ENCODE peak calls at places on chromosomes 16 and 17, in five cellular contexts. N is RWPE1, S is tibial nerve, K is cardiac muscle cell, D is WERI-Rb-1. O is an unnamed sample.

GRCh38 chr17:80683625-80684100 is 139.0 kb downstream of the RPTOR start:
- DNase-seq in D (no peak), K (no peak), N (no peak), S (no peak), O (no peak)

GRCh38 chr17:27549251-27549919 is 81.6 kb upstream of the LGALS9 start:
- DNase-seq in S (peak; percentile 37), K (peak; percentile 45), N (no peak), D (no peak), O (no peak)

GRCh38 chr17:59406808-59407381 is 75.4 kb downstream of the YPEL2 start:
- DNase-seq in S (no peak), D (no peak), N (no peak), K (peak; percentile 60), O (peak; percentile 73)

GRCh38 chr17:48002208-48002919 is 31.5 kb downstream of the CDK5RAP3 start:
- DNase-seq in S (no peak), N (peak; percentile 40), D (no peak), K (peak; percentile 84), O (peak; percentile 64)

GRCh38 chr17:51456942-51457341 is 196.6 kb downstream of the UTP18 start:
- DNase-seq in D (no peak), N (no peak), K (no peak), S (no peak), O (no peak)

GRCh38 chr16:84654998-84655397 is 6.7 kb downstream of the KLHL36 start:
- DNase-seq in K (no peak), D (no peak), N (no peak), S (no peak), O (no peak)

GRCh38 chr17:75496005-75496404 is 19.3 kb downstream of the CASKIN2 start:
- DNase-seq in S (no peak), N (no peak), K (no peak), D (no peak), O (no peak)

GRCh38 chr17:15000661-15001060 is 264.5 kb downstream of the PMP22 start:
- DNase-seq in K (no peak), S (no peak), D (no peak), N (peak; percentile 15), O (no peak)

GRCh38 chr16:86668136-86668535 is 89.8 kb downstream of the FOXL1 start:
- DNase-seq in D (no peak), K (peak; percentile 66), S (no peak), N (no peak), O (peak; percentile 91)

GRCh38 chr16:85393674-85394510 is 219.2 kb upstream of the GSE1 start:
- DNase-seq in D (peak; percentile 63), K (peak; percentile 63), S (no peak), N (no peak), O (peak; percentile 47)

GRCh38 chr16:83356266-83356665 is 451.5 kb upstream of the HSBP1 start:
- DNase-seq in S (peak; percentile 19), N (peak; percentile 64), D (peak; percentile 23), K (peak; percentile 71), O (peak; percentile 60)

GRCh38 chr16:57754354-57755060 is 18.9 kb downstream of the KATNB1 start:
- DNase-seq in D (peak; percentile 44), N (no peak), K (no peak), S (no peak), O (no peak)

GRCh38 chr17:42403150-42403549 is 14.9 kb upstream of the STAT3 start:
- DNase-seq in D (peak; percentile 78), S (no peak), K (no peak), N (no peak), O (no peak)

GRCh38 chr17:8718001-8718563 is 26.6 kb downstream of the CCDC42 start:
- DNase-seq in S (no peak), K (no peak), D (no peak), N (no peak), O (no peak)

GRCh38 chr16:3112058-3112880 is at the start of gene ZNF205:
- DNase-seq in K (peak; percentile 78), S (peak; percentile 67), N (peak; percentile 87), D (peak; percentile 88), O (peak; percentile 60)

GRCh38 chr17:16428098-16428882 is 12.9 kb downstream of the TRPV2 start:
- DNase-seq in S (no peak), K (peak; percentile 80), N (no peak), D (peak; percentile 80), O (no peak)

GRCh38 chr17:286571-286970 is 66.0 kb downstream of the RPH3AL start:
- DNase-seq in K (no peak), S (no peak), N (no peak), D (no peak), O (no peak)

GRCh38 chr17:78862073-78863023 is 21.7 kb upstream of the USP36 start:
- DNase-seq in K (peak; percentile 95), D (no peak), S (peak; percentile 90), N (peak; percentile 79), O (peak; percentile 96)

GRCh38 chr17:64448665-64449512 is at the start of gene MILR1:
- DNase-seq in N (peak; percentile 39), S (peak; percentile 58), K (peak; percentile 97), D (no peak), O (peak; percentile 77)

GRCh38 chr17:75822119-75822799 is 21.9 kb downstream of the UNC13D start:
- DNase-seq in K (no peak), S (no peak), N (no peak), D (peak; percentile 65), O (no peak)

GRCh38 chr17:45364531-45365390 is 47.9 kb upstream of the MAP3K14 start:
- DNase-seq in D (no peak), N (no peak), K (peak; percentile 57), S (no peak), O (peak; percentile 20)

GRCh38 chr16:68146583-68146982 is 61.4 kb downstream of the NFATC3 start:
- DNase-seq in N (no peak), D (no peak), S (no peak), K (peak; percentile 71), O (peak; percentile 41)

GRCh38 chr17:50353600-50354195 is 7.8 kb downstream of the XYLT2 start:
- DNase-seq in N (no peak), S (no peak), D (no peak), K (no peak), O (no peak)

GRCh38 chr16:72203401-72203800 is 31.4 kb upstream of the PMFBP1 start:
- DNase-seq in D (no peak), N (peak; percentile 11), K (peak; percentile 32), S (peak; percentile 44), O (peak; percentile 28)

GRCh38 chr16:87708881-87709638 is 56.7 kb downstream of the KLHDC4 start:
- DNase-seq in N (no peak), S (no peak), K (no peak), D (no peak), O (no peak)

GRCh38 chr16:11916524-11917285 is 949 bp upstream of the GSPT1 start:
- DNase-seq in S (no peak), N (peak; percentile 74), K (peak; percentile 12), D (no peak), O (no peak)

GRCh38 chr17:74153821-74154430 is 49.6 kb upstream of the RPL38 start:
- DNase-seq in N (no peak), D (no peak), K (no peak), S (no peak), O (no peak)

GRCh38 chr17:42759982-42760651 is 910 bp upstream of the RAMP2 start:
- DNase-seq in S (no peak), D (no peak), N (no peak), K (no peak), O (no peak)

DNA sequence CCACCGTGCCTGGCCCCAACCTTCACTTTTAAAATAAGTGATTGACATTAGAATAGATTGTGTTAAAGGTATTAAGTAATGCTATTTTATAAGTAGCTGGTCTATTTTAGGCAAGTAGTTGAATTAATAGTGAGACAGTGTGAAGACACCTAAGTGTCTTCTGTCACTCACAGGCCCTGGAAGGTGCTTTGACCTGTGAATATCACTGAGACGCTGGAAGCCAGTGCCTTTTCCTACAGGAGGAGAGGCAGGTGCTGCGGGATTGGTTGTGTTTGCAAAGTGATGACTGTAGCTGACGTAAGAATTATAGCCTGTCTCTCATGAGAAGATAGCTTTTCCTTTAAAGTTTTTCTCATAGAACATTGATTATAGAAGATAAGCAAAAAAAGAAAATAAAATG is 45.0 kb downstream of the RAB11FIP3 start:
- DNase-seq in K (no peak), S (no peak), D (no peak), N (no peak), O (no peak)
- H3K27ac ChIP-seq in K (no peak overlapping the region), S (no peak overlapping the region), D (no peak overlapping the region), N (peak overlapping the region; percentile 26), O (no peak overlapping the region)

DNA sequence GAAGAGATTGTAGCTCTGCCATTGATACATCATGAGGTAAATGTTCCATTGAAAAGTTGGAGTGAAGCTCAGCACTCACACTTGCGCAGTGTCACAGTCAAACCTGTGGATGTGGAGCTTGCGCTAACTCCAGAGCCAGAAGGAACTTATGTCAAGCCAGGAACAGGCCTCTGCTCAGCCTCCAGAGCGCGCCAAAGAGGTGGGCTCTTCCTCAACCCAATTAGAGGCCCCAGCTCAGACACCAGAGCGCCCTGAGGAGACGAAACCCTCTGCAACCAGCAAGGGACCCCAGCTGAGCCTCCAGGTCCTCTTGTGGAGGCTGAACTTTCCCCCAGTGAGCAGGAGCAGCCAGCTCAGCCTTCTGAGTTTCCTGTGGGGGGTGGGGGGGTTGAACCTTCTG is 61.5 kb upstream of the FBXO47 start:
- DNase-seq in D (no peak), K (no peak), N (no peak), S (no peak), O (no peak)
- TF ChIP-seq CTCF in D (no peak), K (no peak), N (no peak), S (no peak), O (no peak)

GRCh38 chr17:65753348-65753747 is 191.9 kb upstream of the AXIN2 start:
- DNase-seq in N (no peak), K (no peak), S (no peak), D (no peak), O (no peak)

GRCh38 chr17:65750678-65751077 is 189.2 kb upstream of the AXIN2 start:
- DNase-seq in K (peak; percentile 92), S (peak; percentile 27), N (peak; percentile 84), D (no peak), O (peak; percentile 75)

GRCh38 chr17:65749479-65749878 is 188.0 kb upstream of the AXIN2 start:
- DNase-seq in S (no peak), K (peak; percentile 53), N (peak; percentile 13), D (no peak), O (peak; percentile 5)

GRCh38 chr17:65750166-65750565 is 188.7 kb upstream of the AXIN2 start:
- DNase-seq in N (no peak), S (no peak), D (no peak), K (no peak), O (no peak)

GRCh38 chr17:65751263-65751662 is 189.8 kb upstream of the AXIN2 start:
- DNase-seq in K (no peak), N (no peak), S (no peak), D (no peak), O (no peak)
- H3K27ac ChIP-seq in K (peak overlapping the region; percentile 30), N (no peak overlapping the region), S (peak overlapping the region; percentile 15), D (no peak overlapping the region), O (no peak overlapping the region)

GRCh38 chr17:66021757-66022156 is 170.2 kb downstream of the CEP112 start:
- DNase-seq in N (no peak), D (no peak), K (no peak), S (no peak), O (no peak)
- TF ChIP-seq CTCF in N (no peak), D (no peak), K (no peak), S (no peak), O (peak; percentile 20)